ENCODE peak calls at places on chromosomes 2 and 18, in six cellular contexts. X is SW 1271; V is type B pancreatic cell; G is lower lobe of right lung; Y is stimulated activated CD8-positive, alpha-beta memory T cell treated with anti-CD3 and anti-CD28 coated beads, Interleukin-4, amount 100 ng/mL, for 1 hour; A is left cardiac atrium. H is an unnamed sample.

GRCh38 chr18:35697869-35698268 is 116.3 kb downstream of the GALNT1 start:
- DNase-seq in A (no peak), X (no peak), G (no peak), Y (no peak), V (no peak), H (no peak)

GRCh38 chr2:3738454-3738853 is 35.1 kb downstream of the DCDC2C start:
- DNase-seq in A (no peak), V (no peak), Y (no peak), X (peak; percentile 42), G (no peak), H (no peak)

GRCh38 chr18:52402814-52403213 is 62.8 kb downstream of the DCC start:
- DNase-seq in Y (no peak), V (no peak), A (no peak), G (no peak), X (no peak), H (no peak)

GRCh38 chr2:46645681-46646162 is 166.4 kb downstream of the TMEM247 start:
- DNase-seq in G (no peak), X (no peak), A (peak; percentile 37), V (no peak), Y (no peak), H (no peak)

GRCh38 chr2:20352230-20353216 is 1.9 kb upstream of the PUM2 start:
- DNase-seq in Y (no peak), G (no peak), A (no peak), X (no peak), V (no peak), H (no peak)

GRCh38 chr18:50034029-50034428 is 160.9 kb downstream of the MYO5B start:
- DNase-seq in X (no peak), A (no peak), Y (no peak), V (no peak), G (no peak), H (no peak)

GRCh38 chr18:45416168-45416567 is 199.1 kb upstream of the SLC14A2 start:
- DNase-seq in V (no peak), Y (no peak), X (no peak), G (no peak), A (no peak), H (no peak)

GRCh38 chr2:10086950-10087349 is 6.7 kb upstream of the CYS1 start:
- DNase-seq in Y (no peak), A (no peak), X (no peak), V (no peak), G (no peak), H (no peak)

GRCh38 chr2:1254662-1255372 is 158.4 kb upstream of the TPO start:
- DNase-seq in G (no peak), Y (no peak), X (no peak), A (no peak), V (no peak), H (no peak)

GRCh38 chr2:59399126-59399525 is 1154.3 kb downstream of the BCL11A start:
- DNase-seq in G (no peak), A (no peak), V (no peak), X (no peak), Y (no peak), H (no peak)

GRCh38 chr2:138228101-138228500 is 263.8 kb downstream of the HNMT start:
- DNase-seq in X (no peak), A (no peak), Y (no peak), G (no peak), V (no peak), H (no peak)

GRCh38 chr2:36362291-36362690 is 6.7 kb downstream of the CRIM1 start:
- DNase-seq in G (no peak), A (no peak), Y (no peak), V (no peak), X (no peak), H (no peak)

GRCh38 chr2:205931388-205931787 is 154.6 kb downstream of the INO80D start:
- DNase-seq in V (no peak), Y (no peak), X (no peak), A (no peak), G (no peak), H (no peak)

GRCh38 chr2:201007584-201007998 is 44.1 kb upstream of the ORC2 start:
- DNase-seq in A (no peak), X (no peak), Y (no peak), V (no peak), G (no peak), H (no peak)

GRCh38 chr18:5986257-5986909 is 91.1 kb upstream of the TMEM200C start:
- DNase-seq in Y (no peak), G (no peak), A (no peak), X (no peak), V (no peak), H (no peak)

GRCh38 chr2:168521342-168521741 is 65.3 kb downstream of the CERS6 start:
- DNase-seq in Y (no peak), V (no peak), X (no peak), G (no peak), A (no peak), H (no peak)

GRCh38 chr2:240825476-240825875 is 5.5 kb upstream of the KIF1A start:
- DNase-seq in X (no peak), G (no peak), Y (no peak), V (no peak), A (no peak), H (no peak)

GRCh38 chr2:168912466-168913170 is 11.5 kb downstream of the G6PC2 start:
- DNase-seq in G (no peak), Y (no peak), X (no peak), A (peak; percentile 32), V (no peak), H (no peak)

GRCh38 chr18:48079885-48080284 is 149.4 kb upstream of the SMAD2 start:
- DNase-seq in G (no peak), X (no peak), V (no peak), A (no peak), Y (no peak), H (no peak)

GRCh38 chr2:225270861-225271260 is 128.6 kb upstream of the NYAP2 start:
- DNase-seq in G (no peak), V (no peak), X (peak; percentile 5), A (no peak), Y (no peak), H (no peak)

GRCh38 chr18:63887424-63887823 is at the start of gene SERPINB2:
- DNase-seq in V (no peak), A (no peak), X (no peak), G (no peak), Y (no peak), H (no peak)

GRCh38 chr2:132439703-132440398 is 23.2 kb downstream of the GPR39 start:
- DNase-seq in G (no peak), A (no peak), X (peak; percentile 68), V (no peak), Y (no peak), H (no peak)

GRCh38 chr2:24855703-24856102 is 62.5 kb downstream of the CENPO start:
- DNase-seq in V (no peak), X (no peak), Y (no peak), G (no peak), A (peak; percentile 76), H (no peak)

GRCh38 chr2:204024503-204024902 is 87.9 kb downstream of the ICOS start:
- DNase-seq in X (peak; percentile 49), A (no peak), V (no peak), G (no peak), Y (no peak), H (no peak)

GRCh38 chr2:45274190-45274926 is 265.1 kb upstream of the SIX2 start:
- DNase-seq in Y (no peak), G (no peak), A (no peak), V (no peak), X (no peak), H (no peak)

GRCh38 chr2:232891621-232892071 is 21.6 kb downstream of the SNORC start:
- DNase-seq in A (no peak), Y (no peak), V (peak; percentile 42), X (no peak), G (no peak), H (no peak)

GRCh38 chr2:46578966-46579365 is 99.6 kb downstream of the TMEM247 start:
- DNase-seq in V (no peak), X (no peak), Y (no peak), A (no peak), G (no peak), H (no peak)

GRCh38 chr2:214322662-214323061 is 88.2 kb upstream of the VWC2L start:
- DNase-seq in Y (no peak), V (no peak), X (no peak), G (no peak), A (no peak), H (no peak)

H was measured in RWPE2.